ENCODE peak calls at places on chromosomes 6 and 20, in five cellular contexts. One of them, this sample, is unnamed.

GRCh38 chr6:1641391-1641790 is 31.7 kb downstream of the FOXC1 start:
- DNase-seq in astrocyte of the spinal cord: no peak
- DNase-seq in brain microvascular endothelial cell: no peak
- DNase-seq in LNCaP clone FGC: peak
- DNase-seq in IMR-90: no peak
- DNase-seq in this sample: no peak

GRCh38 chr6:90000864-90001731 is 106.8 kb downstream of the GJA10 start:
- DNase-seq in LNCaP clone FGC: no peak
- DNase-seq in brain microvascular endothelial cell: no peak
- DNase-seq in IMR-90: peak
- DNase-seq in astrocyte of the spinal cord: no peak
- DNase-seq in this sample: no peak

GRCh38 chr20:57617079-57617795 is 3.0 kb downstream of the ZBP1 start:
- DNase-seq in LNCaP clone FGC: no peak
- DNase-seq in astrocyte of the spinal cord: no peak
- DNase-seq in brain microvascular endothelial cell: no peak
- DNase-seq in IMR-90: no peak
- DNase-seq in this sample: no peak

GRCh38 chr20:15345287-15345686 is 1007.9 kb upstream of the FLRT3 start:
- DNase-seq in IMR-90: no peak
- DNase-seq in LNCaP clone FGC: no peak
- DNase-seq in astrocyte of the spinal cord: no peak
- DNase-seq in brain microvascular endothelial cell: no peak
- DNase-seq in this sample: no peak

GRCh38 chr20:18001131-18001921 is 32.5 kb downstream of the MGME1 start:
- DNase-seq in brain microvascular endothelial cell: peak
- DNase-seq in astrocyte of the spinal cord: peak
- DNase-seq in LNCaP clone FGC: peak
- DNase-seq in IMR-90: peak
- DNase-seq in this sample: no peak

GRCh38 chr6:41191569-41191968 is 9.4 kb downstream of the TREML2 start:
- DNase-seq in astrocyte of the spinal cord: no peak
- DNase-seq in IMR-90: no peak
- DNase-seq in brain microvascular endothelial cell: no peak
- DNase-seq in LNCaP clone FGC: no peak
- DNase-seq in this sample: no peak

GRCh38 chr20:50744143-50744792 is 12.9 kb downstream of the PARD6B start:
- DNase-seq in astrocyte of the spinal cord: peak
- DNase-seq in LNCaP clone FGC: peak
- DNase-seq in IMR-90: peak
- DNase-seq in brain microvascular endothelial cell: peak
- DNase-seq in this sample: no peak

GRCh38 chr20:63686492-63687321 is 9.7 kb upstream of the TNFRSF6B start:
- DNase-seq in brain microvascular endothelial cell: peak
- DNase-seq in LNCaP clone FGC: no peak
- DNase-seq in IMR-90: peak
- DNase-seq in astrocyte of the spinal cord: peak
- DNase-seq in this sample: no peak

GRCh38 chr20:59043698-59044097 is 1.1 kb upstream of the PRELID3B start:
- DNase-seq in LNCaP clone FGC: no peak
- DNase-seq in brain microvascular endothelial cell: no peak
- DNase-seq in astrocyte of the spinal cord: no peak
- DNase-seq in IMR-90: no peak
- DNase-seq in this sample: no peak

GRCh38 chr20:4949833-4950178 is 51.5 kb downstream of the SLC23A2 start:
- DNase-seq in astrocyte of the spinal cord: peak
- DNase-seq in LNCaP clone FGC: peak
- DNase-seq in IMR-90: peak
- DNase-seq in brain microvascular endothelial cell: no peak
- DNase-seq in this sample: no peak

GRCh38 chr6:2973656-2974055 is 2.3 kb upstream of the SERPINB6 start:
- DNase-seq in LNCaP clone FGC: no peak
- DNase-seq in astrocyte of the spinal cord: no peak
- DNase-seq in IMR-90: no peak
- DNase-seq in brain microvascular endothelial cell: no peak
- DNase-seq in this sample: no peak

GRCh38 chr20:2840138-2840966 is at the start of the genes PCED1A and VPS16:
- DNase-seq in astrocyte of the spinal cord: peak
- DNase-seq in LNCaP clone FGC: peak
- DNase-seq in IMR-90: peak
- DNase-seq in brain microvascular endothelial cell: peak
- DNase-seq in this sample: no peak

GRCh38 chr6:3162565-3163247 is 5.4 kb upstream of the TUBB2A start:
- DNase-seq in LNCaP clone FGC: no peak
- DNase-seq in brain microvascular endothelial cell: peak
- DNase-seq in IMR-90: peak
- DNase-seq in astrocyte of the spinal cord: peak
- DNase-seq in this sample: no peak

GRCh38 chr6:46998436-46999017 is 43.6 kb downstream of the ADGRF1 start:
- DNase-seq in LNCaP clone FGC: no peak
- DNase-seq in astrocyte of the spinal cord: peak
- DNase-seq in IMR-90: no peak
- DNase-seq in brain microvascular endothelial cell: peak
- DNase-seq in this sample: no peak

GRCh38 chr6:19554356-19555225 is 282.6 kb upstream of the ID4 start:
- DNase-seq in astrocyte of the spinal cord: no peak
- DNase-seq in brain microvascular endothelial cell: no peak
- DNase-seq in IMR-90: no peak
- DNase-seq in LNCaP clone FGC: no peak
- DNase-seq in this sample: no peak

GRCh38 chr20:51335329-51335841 is 207.1 kb downstream of the NFATC2 start:
- DNase-seq in astrocyte of the spinal cord: peak
- DNase-seq in LNCaP clone FGC: no peak
- DNase-seq in IMR-90: peak
- DNase-seq in brain microvascular endothelial cell: peak
- DNase-seq in this sample: peak

GRCh38 chr6:69349776-69350175 is 447.0 kb downstream of the LMBRD1 start:
- DNase-seq in astrocyte of the spinal cord: no peak
- DNase-seq in brain microvascular endothelial cell: no peak
- DNase-seq in IMR-90: no peak
- DNase-seq in LNCaP clone FGC: no peak
- DNase-seq in this sample: no peak

GRCh38 chr6:12480379-12480778 is 190.2 kb downstream of the EDN1 start:
- DNase-seq in LNCaP clone FGC: no peak
- DNase-seq in brain microvascular endothelial cell: no peak
- DNase-seq in astrocyte of the spinal cord: no peak
- DNase-seq in IMR-90: no peak
- DNase-seq in this sample: no peak

GRCh38 chr6:170480045-170480714 is 72.9 kb downstream of the PSMB1 start:
- DNase-seq in brain microvascular endothelial cell: peak
- DNase-seq in LNCaP clone FGC: peak
- DNase-seq in IMR-90: peak
- DNase-seq in astrocyte of the spinal cord: peak
- DNase-seq in this sample: no peak

DNA sequence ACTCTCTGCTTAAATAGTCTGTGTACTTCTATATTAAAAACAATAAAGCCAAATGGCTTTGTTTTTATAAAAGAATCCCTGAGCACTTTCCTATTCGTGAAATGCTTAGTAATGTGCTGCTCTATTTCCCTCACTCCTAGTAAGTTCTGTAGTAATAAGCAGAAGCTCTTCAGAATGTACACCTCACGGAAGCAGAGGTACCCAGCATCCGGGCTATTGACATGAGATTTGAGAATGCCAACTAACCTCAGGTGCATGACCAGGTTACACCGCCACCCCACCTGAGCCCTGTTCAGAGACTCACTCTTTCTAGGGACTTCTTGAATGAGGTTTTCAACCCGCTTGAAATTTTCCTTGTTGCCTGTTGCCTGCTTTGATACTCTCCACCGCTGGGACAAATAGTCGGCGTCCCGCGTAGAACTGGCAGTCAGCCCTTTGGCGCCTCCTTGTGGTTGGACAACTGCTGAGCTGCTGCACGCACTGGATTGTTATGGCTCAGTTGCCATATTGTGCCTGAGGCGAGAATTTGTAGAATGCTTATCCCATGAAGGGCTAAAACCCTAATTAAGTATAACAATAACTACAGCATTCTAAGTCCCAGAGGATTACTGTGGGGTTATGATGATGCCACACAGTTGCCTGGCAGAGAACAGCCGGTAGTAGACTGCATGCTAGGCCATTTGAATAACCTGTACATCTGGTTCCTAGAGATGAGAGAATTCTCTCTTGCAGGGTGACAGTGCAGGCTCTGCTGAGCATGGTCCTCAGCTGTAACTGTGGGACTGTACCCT is 95.4 kb downstream of the KHDC1L start:
- DNase-seq in IMR-90: peak
- DNase-seq in astrocyte of the spinal cord: peak
- DNase-seq in LNCaP clone FGC: peak
- DNase-seq in brain microvascular endothelial cell: peak
- DNase-seq in this sample: no peak
- H3K4me3 ChIP-seq in IMR-90: no peak
- H3K4me3 ChIP-seq in astrocyte of the spinal cord: no peak
- H3K4me3 ChIP-seq in LNCaP clone FGC: no peak
- H3K4me3 ChIP-seq in brain microvascular endothelial cell: no peak
- H3K4me3 ChIP-seq in this sample: no peak

GRCh38 chr20:1326031-1326930 is 2.7 kb downstream of the SDCBP2 start:
- DNase-seq in astrocyte of the spinal cord: no peak
- DNase-seq in LNCaP clone FGC: no peak
- DNase-seq in brain microvascular endothelial cell: no peak
- DNase-seq in IMR-90: peak
- DNase-seq in this sample: no peak

GRCh38 chr20:1323830-1324597 is 4.9 kb downstream of the SDCBP2 start:
- DNase-seq in astrocyte of the spinal cord: no peak
- DNase-seq in brain microvascular endothelial cell: no peak
- DNase-seq in IMR-90: no peak
- DNase-seq in LNCaP clone FGC: no peak
- DNase-seq in this sample: no peak

GRCh38 chr20:1327241-1327653 is 1.7 kb downstream of the SDCBP2 start:
- DNase-seq in brain microvascular endothelial cell: peak
- DNase-seq in astrocyte of the spinal cord: peak
- DNase-seq in IMR-90: peak
- DNase-seq in LNCaP clone FGC: no peak
- DNase-seq in this sample: no peak

GRCh38 chr20:1324598-1325172 is 4.3 kb downstream of the SDCBP2 start:
- DNase-seq in astrocyte of the spinal cord: peak
- DNase-seq in LNCaP clone FGC: no peak
- DNase-seq in brain microvascular endothelial cell: peak
- DNase-seq in IMR-90: peak
- DNase-seq in this sample: no peak

DNA sequence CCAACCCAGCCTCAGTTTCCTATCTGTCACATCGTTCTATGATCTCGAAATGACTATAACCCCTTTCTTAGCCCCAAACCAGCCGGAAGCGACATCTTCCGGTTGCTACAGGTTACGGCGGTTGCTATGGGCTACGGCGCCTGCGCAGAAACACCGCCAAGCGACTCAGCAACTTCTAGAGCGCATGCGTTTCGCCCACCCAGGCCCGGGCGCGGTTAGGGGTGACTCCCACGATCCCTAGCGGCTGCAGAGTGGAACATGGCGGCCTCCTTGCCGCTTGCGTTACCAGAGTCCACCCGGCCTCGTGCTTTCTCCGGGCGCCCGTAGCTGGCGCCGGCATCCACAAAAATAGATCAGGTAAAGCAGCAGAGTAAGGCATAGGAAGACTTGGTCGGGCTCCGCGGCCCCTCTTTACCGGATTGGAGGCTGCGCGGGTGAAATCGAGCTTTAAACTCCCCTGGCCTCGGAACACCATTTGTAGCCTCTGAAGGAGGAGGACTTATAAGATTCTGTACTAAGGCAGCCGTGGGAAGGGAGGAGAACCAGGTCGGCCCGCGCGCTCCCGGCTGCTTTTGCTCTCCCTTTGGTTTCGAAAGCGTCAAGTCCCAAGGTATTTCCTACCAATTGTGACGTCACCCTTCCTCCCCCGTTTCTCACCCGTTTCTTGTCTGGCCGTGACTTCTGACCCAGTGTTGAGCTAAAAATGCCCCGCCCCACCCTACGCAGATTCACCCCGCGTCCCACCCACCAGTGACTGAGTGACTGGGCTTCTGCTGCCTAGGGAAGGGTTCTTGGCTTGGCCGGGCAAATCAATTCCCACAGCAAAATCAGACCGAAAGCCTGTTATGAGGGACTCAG is 3.5 kb downstream of the SDCBP2 start:
- DNase-seq in IMR-90: peak
- DNase-seq in brain microvascular endothelial cell: peak
- DNase-seq in astrocyte of the spinal cord: peak
- DNase-seq in LNCaP clone FGC: peak
- DNase-seq in this sample: peak
- TF ChIP-seq CTCF in IMR-90: no peak
- TF ChIP-seq CTCF in brain microvascular endothelial cell: peak
- TF ChIP-seq CTCF in astrocyte of the spinal cord: no peak
- TF ChIP-seq CTCF in LNCaP clone FGC: peak
- TF ChIP-seq CTCF in this sample: peak

GRCh38 chr20:49481116-49481515 is 1.4 kb downstream of the KCNB1 start:
- DNase-seq in astrocyte of the spinal cord: no peak
- DNase-seq in IMR-90: no peak
- DNase-seq in brain microvascular endothelial cell: no peak
- DNase-seq in LNCaP clone FGC: no peak
- DNase-seq in this sample: no peak

GRCh38 chr20:49482173-49482572 is 295 bp downstream of the KCNB1 start:
- DNase-seq in IMR-90: no peak
- DNase-seq in LNCaP clone FGC: no peak
- DNase-seq in astrocyte of the spinal cord: no peak
- DNase-seq in brain microvascular endothelial cell: no peak
- DNase-seq in this sample: no peak

GRCh38 chr20:49483706-49484101 is 1.2 kb upstream of the KCNB1 start:
- DNase-seq in IMR-90: no peak
- DNase-seq in astrocyte of the spinal cord: no peak
- DNase-seq in LNCaP clone FGC: no peak
- DNase-seq in brain microvascular endothelial cell: no peak
- DNase-seq in this sample: no peak

GRCh38 chr20:49483018-49483705 is 694 bp upstream of the KCNB1 start:
- DNase-seq in astrocyte of the spinal cord: no peak
- DNase-seq in brain microvascular endothelial cell: no peak
- DNase-seq in LNCaP clone FGC: no peak
- DNase-seq in IMR-90: no peak
- DNase-seq in this sample: no peak

DNA sequence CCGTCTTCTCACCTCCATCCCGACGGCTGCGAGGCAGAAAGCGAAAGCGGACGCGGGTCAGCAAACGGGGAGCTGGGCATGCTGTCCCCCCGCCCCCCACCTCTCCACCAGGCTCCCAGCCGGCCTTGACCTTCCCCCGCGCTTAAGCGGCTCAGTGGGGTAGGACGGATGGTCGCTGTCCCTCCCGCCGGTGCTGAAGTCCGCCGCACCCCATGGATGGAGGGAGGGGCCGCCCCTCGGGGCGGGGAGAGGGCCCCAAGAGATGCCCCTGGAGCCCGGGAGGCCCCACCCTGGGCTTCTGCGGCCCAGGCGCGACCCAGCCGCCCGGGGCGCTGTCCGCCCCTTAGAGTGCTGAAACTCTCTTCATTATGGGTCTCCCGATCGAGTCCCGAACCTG is at the start of gene KCNB1:
- DNase-seq in brain microvascular endothelial cell: peak
- DNase-seq in LNCaP clone FGC: no peak
- DNase-seq in astrocyte of the spinal cord: peak
- DNase-seq in IMR-90: peak
- DNase-seq in this sample: no peak
- H3K4me3 ChIP-seq in brain microvascular endothelial cell: no peak
- H3K4me3 ChIP-seq in LNCaP clone FGC: no peak
- H3K4me3 ChIP-seq in astrocyte of the spinal cord: no peak
- H3K4me3 ChIP-seq in IMR-90: no peak
- H3K4me3 ChIP-seq in this sample: no peak

DNA sequence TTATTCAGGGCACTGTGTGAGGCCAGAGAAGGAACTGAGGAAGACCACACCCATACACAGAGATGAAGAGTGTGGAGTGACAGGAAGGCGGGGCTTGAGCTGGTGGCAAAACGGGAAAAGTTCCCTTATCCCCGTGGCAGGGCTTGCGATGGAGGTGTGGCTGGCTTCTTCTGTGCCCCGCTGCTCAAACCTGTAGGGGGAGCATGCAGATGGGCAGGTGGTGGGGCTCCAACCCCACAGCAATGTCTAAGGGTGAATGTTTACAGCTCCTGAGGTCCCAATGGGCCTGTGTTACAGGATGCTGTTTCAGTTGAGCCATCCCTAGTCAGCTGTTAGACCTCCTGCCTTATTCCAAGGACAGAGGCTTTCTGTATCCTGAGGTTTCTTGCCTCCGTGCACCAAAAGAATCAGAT is 105.9 kb downstream of the LY86 start:
- DNase-seq in IMR-90: no peak
- DNase-seq in LNCaP clone FGC: no peak
- DNase-seq in astrocyte of the spinal cord: no peak
- DNase-seq in brain microvascular endothelial cell: no peak
- DNase-seq in this sample: no peak
- TF ChIP-seq CTCF in IMR-90: no peak
- TF ChIP-seq CTCF in LNCaP clone FGC: no peak
- TF ChIP-seq CTCF in astrocyte of the spinal cord: no peak
- TF ChIP-seq CTCF in brain microvascular endothelial cell: peak
- TF ChIP-seq CTCF in this sample: no peak

This sample was measured in AG04449.